ENCODE peak calls at places on chromosomes 6 and 20, in nine cellular contexts. T is epithelial cell of esophagus, D is IMR-90, U is PC-3, C is tibial artery, O is fibroblast of villous mesenchyme, X is transverse colon, E is AG10803, S is suprapubic skin. M is an unnamed sample.

GRCh38 chr6:122042851-122043250 is 356.6 kb upstream of the HSF2 start:
- DNase-seq in T (no peak), D (peak; percentile 18), U (no peak), C (no peak), O (peak; percentile 68), X (no peak), E (peak; percentile 51), S (no peak), M (no peak)

GRCh38 chr6:121816361-121816760 is 380.9 kb downstream of the GJA1 start:
- DNase-seq in T (no peak), D (no peak), U (no peak), C (no peak), O (peak; percentile 37), X (no peak), E (peak; percentile 60), S (no peak), M (no peak)

GRCh38 chr6:26421259-26422144 is 18.8 kb upstream of the BTN3A3 start:
- DNase-seq in T (peak; percentile 89), D (peak; percentile 92), U (peak; percentile 93), C (peak; percentile 85), O (peak; percentile 94), X (peak; percentile 74), E (peak; percentile 88), S (peak; percentile 87), M (peak; percentile 93)

GRCh38 chr20:57022306-57022705 is 244.1 kb downstream of the BMP7 start:
- DNase-seq in T (no peak), D (no peak), U (no peak), C (no peak), O (no peak), X (no peak), E (no peak), S (no peak), M (no peak)

GRCh38 chr20:21900431-21900830 is 195.0 kb downstream of the PAX1 start:
- DNase-seq in T (no peak), D (no peak), U (no peak), C (no peak), O (no peak), X (no peak), E (no peak), S (no peak), M (no peak)

GRCh38 chr6:165804331-165805066 is 141.5 kb upstream of the PDE10A start:
- DNase-seq in T (no peak), D (no peak), U (no peak), C (no peak), O (peak; percentile 28), X (no peak), E (peak; percentile 8), S (no peak), M (peak; percentile 38)

GRCh38 chr6:48912503-48912902 is 550.5 kb downstream of the MMUT start:
- DNase-seq in T (no peak), D (no peak), U (no peak), C (no peak), O (no peak), X (no peak), E (no peak), S (no peak), M (no peak)

GRCh38 chr6:42129360-42129676 is 13.1 kb downstream of the C6orf132 start:
- DNase-seq in T (no peak), D (no peak), U (no peak), C (no peak), O (no peak), X (no peak), E (no peak), S (no peak), M (no peak)

GRCh38 chr6:32107447-32107846 is 1.7 kb downstream of the TNXB start:
- DNase-seq in T (no peak), D (no peak), U (peak; percentile 54), C (peak; percentile 82), O (no peak), X (no peak), E (peak; percentile 53), S (no peak), M (peak; percentile 64)

GRCh38 chr20:43220612-43221011 is 30.9 kb upstream of the PTPRT start:
- DNase-seq in T (no peak), D (peak; percentile 3), U (no peak), C (no peak), O (no peak), X (no peak), E (peak; percentile 1), S (no peak), M (peak; percentile 70)

GRCh38 chr20:63955281-63955845 is 853 bp downstream of the UCKL1 start:
- DNase-seq in T (peak; percentile 28), D (no peak), U (peak; percentile 35), C (no peak), O (peak; percentile 37), X (peak; percentile 56), E (peak; percentile 31), S (no peak), M (peak; percentile 36)

GRCh38 chr20:2230671-2231488 is 64.9 kb upstream of the TGM3 start:
- DNase-seq in T (peak; percentile 44), D (no peak), U (peak; percentile 22), C (no peak), O (no peak), X (peak; percentile 16), E (peak; percentile 14), S (no peak), M (peak; percentile 28)

GRCh38 chr6:34745277-34746103 is 11.8 kb upstream of the SNRPC start:
- DNase-seq in T (peak; percentile 97), D (peak; percentile 72), U (peak; percentile 69), C (no peak), O (peak; percentile 49), X (peak; percentile 68), E (no peak), S (peak; percentile 65), M (peak; percentile 38)

GRCh38 chr6:107644513-107644912 is 154.6 kb downstream of the SOBP start:
- DNase-seq in T (no peak), D (no peak), U (peak; percentile 18), C (no peak), O (no peak), X (no peak), E (no peak), S (no peak), M (peak; percentile 24)
- H3K4me3 ChIP-seq in T (no peak overlapping the region), D (no peak overlapping the region), U (no peak overlapping the region), C (no peak overlapping the region), O (no peak overlapping the region), X (no peak overlapping the region), E (no peak overlapping the region), S (no peak overlapping the region), M (no peak overlapping the region)

GRCh38 chr6:101397199-101397598 is 3.7 kb downstream of the GRIK2 start:
- DNase-seq in T (peak; percentile 59), D (peak; percentile 70), U (peak; percentile 29), C (no peak), O (no peak), X (no peak), E (peak; percentile 12), S (no peak), M (peak; percentile 55)
- TF ChIP-seq CTCF in T (peak; percentile 22), D (peak; percentile 54), U (peak; percentile 43), C (no peak), O (peak; percentile 14), X (no peak), E (peak; percentile 23), S (no peak), M (no peak)

DNA sequence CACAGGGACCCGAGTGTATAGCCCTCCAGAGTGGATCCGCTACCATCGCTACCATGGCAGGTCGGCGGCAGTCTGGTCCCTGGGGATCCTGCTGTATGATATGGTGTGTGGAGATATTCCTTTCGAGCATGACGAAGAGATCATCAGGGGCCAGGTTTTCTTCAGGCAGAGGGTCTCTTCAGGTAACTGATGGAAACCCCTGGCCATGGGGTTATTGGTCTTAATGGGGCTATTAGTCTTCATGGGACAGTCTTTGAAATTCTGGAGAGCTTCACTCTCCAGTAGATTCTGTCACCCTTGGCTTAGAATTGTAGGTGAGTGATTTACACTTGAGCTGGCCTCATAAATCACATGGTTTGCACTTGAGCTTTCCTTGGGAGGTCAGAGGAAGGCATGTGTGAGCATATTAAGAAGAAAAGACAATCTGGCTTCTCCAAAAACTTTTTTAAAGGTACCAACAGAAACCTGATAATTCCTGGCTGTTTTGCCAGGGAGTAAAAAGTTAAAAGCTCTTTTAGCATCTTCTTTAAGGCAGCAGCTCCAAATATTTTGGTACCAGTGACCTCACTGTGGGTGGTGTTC is 3.1 kb downstream of the PIM1 start:
- DNase-seq in T (no peak), D (no peak), U (no peak), C (no peak), O (no peak), X (no peak), E (no peak), S (no peak), M (no peak)
- H3K4me3 ChIP-seq in T (no peak overlapping the region), D (no peak overlapping the region), U (peak overlapping the region; percentile 80), C (no peak overlapping the region), O (peak overlapping the region; percentile 97), X (no peak overlapping the region), E (peak overlapping the region; percentile 92), S (peak overlapping the region; percentile 76), M (peak overlapping the region; percentile 96)

GRCh38 chr6:158996863-158997262 is 3.1 kb downstream of the RSPH3 start:
- DNase-seq in T (no peak), D (no peak), U (no peak), C (no peak), O (no peak), X (no peak), E (no peak), S (no peak), M (no peak)

GRCh38 chr6:159002432-159003160 is 2.6 kb upstream of the RSPH3 start:
- DNase-seq in T (peak; percentile 64), D (peak; percentile 61), U (peak; percentile 79), C (no peak), O (peak; percentile 34), X (no peak), E (peak; percentile 42), S (no peak), M (no peak)

GRCh38 chr6:159004592-159004991 is 4.6 kb upstream of the RSPH3 start:
- DNase-seq in T (no peak), D (no peak), U (no peak), C (no peak), O (no peak), X (no peak), E (no peak), S (no peak), M (no peak)

GRCh38 chr6:158999154-158999668 is 791 bp downstream of the RSPH3 start:
- DNase-seq in T (no peak), D (peak; percentile 8), U (no peak), C (peak; percentile 67), O (peak; percentile 13), X (no peak), E (no peak), S (no peak), M (peak; percentile 12)

DNA sequence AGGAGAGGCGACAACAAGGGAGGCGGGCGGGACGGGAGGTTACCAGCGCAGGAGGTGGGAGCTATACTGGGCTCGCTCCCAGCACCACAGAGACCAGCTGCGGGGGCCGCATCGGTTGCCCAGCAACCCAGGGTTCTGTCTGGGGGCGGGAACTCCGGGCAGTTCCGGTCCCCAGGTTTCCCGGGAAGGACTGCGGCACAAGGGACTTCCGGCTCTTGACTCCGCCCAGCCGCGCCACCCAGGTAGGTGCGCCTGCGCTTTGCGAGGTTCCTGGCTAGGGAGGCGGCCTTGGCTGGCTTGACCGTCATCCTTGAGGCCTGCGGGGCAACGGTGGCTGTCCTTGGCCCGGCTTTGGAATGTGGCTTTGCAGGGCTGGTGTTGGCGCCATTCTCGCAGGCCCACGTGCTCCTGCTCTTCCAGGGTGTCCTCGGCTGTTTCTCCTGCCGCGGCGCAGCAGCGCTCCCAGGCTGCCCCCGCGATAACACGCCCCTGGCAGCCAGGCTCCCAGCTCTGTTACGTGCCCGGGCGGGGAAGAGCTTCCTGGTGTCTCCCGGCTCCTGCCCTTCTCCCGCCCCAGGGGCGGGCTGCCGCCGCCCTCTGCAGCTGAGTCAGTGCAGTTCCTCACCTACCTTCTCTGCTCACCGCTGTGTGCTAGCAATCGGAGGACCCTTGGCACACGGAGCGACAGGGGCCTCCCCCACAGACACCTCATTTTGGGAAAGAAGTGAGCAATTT is at the start of gene RSPH3:
- DNase-seq in T (peak; percentile 97), D (peak; percentile 90), U (peak; percentile 92), C (peak; percentile 95), O (peak; percentile 85), X (peak; percentile 97), E (peak; percentile 88), S (peak; percentile 95), M (peak; percentile 84)
- TF ChIP-seq CTCF in T (peak; percentile 25), D (peak; percentile 20), U (peak; percentile 23), C (peak; percentile 14), O (peak; percentile 13), X (no peak), E (peak; percentile 28), S (peak; percentile 20), M (peak; percentile 23)